ENCODE peak calls at places on chromosome 5, in five cellular contexts. P, G, Y, N and S are unnamed samples.

GRCh38 chr5:136766456-136766855 is 401.1 kb upstream of the TRPC7 start:
- DNase-seq in P (peak), G (no peak), Y (no peak), N (peak), S (peak)

GRCh38 chr5:43300112-43300511 is 13.1 kb downstream of the HMGCS1 start:
- DNase-seq in Y (no peak), P (no peak), N (no peak), G (no peak), S (no peak)

GRCh38 chr5:160565376-160565775 is 143.7 kb downstream of the PTTG1 start:
- DNase-seq in G (no peak), Y (no peak), P (no peak), N (no peak), S (no peak)

GRCh38 chr5:24998641-24999040 is 353.9 kb upstream of the CDH10 start:
- DNase-seq in N (no peak), G (no peak), Y (no peak), P (no peak), S (no peak)

GRCh38 chr5:40198736-40199135 is 481.0 kb upstream of the PTGER4 start:
- DNase-seq in Y (no peak), G (no peak), P (no peak), N (peak), S (no peak)

GRCh38 chr5:34721359-34721758 is 65.2 kb downstream of the RAI14 start:
- DNase-seq in G (no peak), N (no peak), P (no peak), Y (no peak), S (no peak)

GRCh38 chr5:178674334-178674733 is 47.5 kb upstream of the CLK4 start:
- DNase-seq in N (no peak), P (peak), Y (no peak), G (no peak), S (peak)

GRCh38 chr5:116573617-116574431 is 799 bp downstream of the SEMA6A start:
- DNase-seq in G (peak), Y (no peak), P (peak), N (no peak), S (no peak)